ENCODE peak calls at places on chromosome 10, in ten cellular contexts. R is CD4-positive, alpha-beta T cell; G is AG10803; D is activated CD4-positive, alpha-beta T cell treated with anti-CD3 and anti-CD28 coated beads for 4 hours; C is thoracic aorta; M is activated CD4-positive, CD25-positive, alpha-beta regulatory T cell treated with anti-CD3 and anti-CD28 coated beads, Interleukin-2, amount 50 U/mL, for 72 hours; F is DMS 273 treated with DMSO at 0.1 percent for 48 hours; J is GM03348; I is NCI-H1436; O is nephron progenitor cell. T is an unnamed sample.

GRCh38 chr10:4451512-4451911 is 374.5 kb upstream of the AKR1E2 start:
- DNase-seq in O (no peak), M (no peak), R (no peak), I (peak), F (no peak), D (no peak), C (no peak), J (no peak), G (no peak), T (no peak)

GRCh38 chr10:62554632-62555199 is 180.5 kb downstream of the ZNF365 start:
- DNase-seq in R (no peak), M (no peak), F (peak), J (peak), G (peak), O (peak), I (no peak), C (no peak), D (no peak), T (peak)

GRCh38 chr10:121614746-121615145 is 16.5 kb upstream of the FGFR2 start:
- DNase-seq in I (no peak), O (no peak), R (no peak), F (no peak), M (no peak), G (no peak), D (no peak), J (no peak), C (no peak), T (no peak)

GRCh38 chr10:28997736-28998135 is 291.1 kb upstream of the LYZL1 start:
- DNase-seq in C (no peak), F (no peak), R (no peak), G (no peak), D (no peak), J (no peak), I (no peak), M (no peak), O (no peak), T (no peak)

GRCh38 chr10:8331387-8331786 is 276.9 kb downstream of the GATA3 start:
- DNase-seq in M (no peak), F (no peak), C (no peak), D (peak), J (no peak), O (no peak), R (peak), G (no peak), I (no peak), T (no peak)

GRCh38 chr10:49446031-49446430 is 50.1 kb upstream of the DRGX start:
- DNase-seq in D (no peak), G (peak), F (no peak), R (no peak), C (no peak), J (no peak), I (no peak), O (no peak), M (no peak), T (peak)

GRCh38 chr10:87531908-87532622 is 27.4 kb downstream of the MINPP1 start:
- DNase-seq in I (no peak), D (no peak), J (no peak), G (no peak), C (no peak), R (no peak), F (no peak), M (no peak), O (no peak), T (no peak)

GRCh38 chr10:6267941-6268340 is 65.2 kb downstream of the PFKFB3 start:
- DNase-seq in F (no peak), C (no peak), G (no peak), R (no peak), M (no peak), I (no peak), O (peak), D (no peak), J (no peak), T (no peak)